ENCODE peak calls at places on chromosomes 2 and 18, in four cellular contexts. One of them, this sample, is unnamed. For H3K4me1, the result is how much of the 10 kb centered on the place peaks cover.

GRCh38 chr2:216292886-216293291 is 79.4 kb downstream of the MARCHF4 start:
- DNase-seq in HCT116: no peak
- DNase-seq in endothelial cell of umbilical vein: peak
- DNase-seq in trophoblast cell: no peak
- DNase-seq in this sample: no peak

GRCh38 chr18:13217466-13217961 is 1.0 kb upstream of the LDLRAD4 start:
- DNase-seq in endothelial cell of umbilical vein: peak
- DNase-seq in trophoblast cell: peak
- DNase-seq in HCT116: no peak
- DNase-seq in this sample: peak

GRCh38 chr18:22545091-22545795 is 127.5 kb upstream of the CTAGE1 start:
- DNase-seq in trophoblast cell: no peak
- DNase-seq in HCT116: no peak
- DNase-seq in endothelial cell of umbilical vein: no peak
- DNase-seq in this sample: no peak

GRCh38 chr2:226782092-226782713 is 17.4 kb downstream of the IRS1 start:
- DNase-seq in endothelial cell of umbilical vein: no peak
- DNase-seq in trophoblast cell: no peak
- DNase-seq in HCT116: no peak
- DNase-seq in this sample: no peak

GRCh38 chr2:66440011-66440542 is 5.2 kb downstream of the MEIS1 start:
- DNase-seq in HCT116: no peak
- DNase-seq in endothelial cell of umbilical vein: peak
- DNase-seq in trophoblast cell: no peak
- DNase-seq in this sample: no peak

GRCh38 chr2:25323042-25323514 is 18.6 kb downstream of the DNMT3A start:
- DNase-seq in trophoblast cell: peak
- DNase-seq in endothelial cell of umbilical vein: no peak
- DNase-seq in HCT116: no peak
- DNase-seq in this sample: no peak

GRCh38 chr2:157426477-157426994 is 17.4 kb downstream of the CYTIP start:
- DNase-seq in trophoblast cell: no peak
- DNase-seq in endothelial cell of umbilical vein: no peak
- DNase-seq in HCT116: no peak
- DNase-seq in this sample: no peak

GRCh38 chr2:240624011-240624949 is 1.0 kb upstream of the GPR35 start:
- DNase-seq in trophoblast cell: peak
- DNase-seq in endothelial cell of umbilical vein: no peak
- DNase-seq in HCT116: no peak
- DNase-seq in this sample: no peak

GRCh38 chr2:42147641-42148274 is 21.4 kb upstream of the EML4 start:
- DNase-seq in endothelial cell of umbilical vein: peak
- DNase-seq in HCT116: no peak
- DNase-seq in trophoblast cell: peak
- DNase-seq in this sample: no peak

GRCh38 chr18:58529714-58530354 is 99.1 kb downstream of the ALPK2 start:
- DNase-seq in endothelial cell of umbilical vein: peak
- DNase-seq in HCT116: peak
- DNase-seq in trophoblast cell: peak
- DNase-seq in this sample: peak

GRCh38 chr18:73942081-73942625 is 205.5 kb downstream of the FBXO15 start:
- DNase-seq in endothelial cell of umbilical vein: no peak
- DNase-seq in trophoblast cell: no peak
- DNase-seq in HCT116: no peak
- DNase-seq in this sample: no peak

GRCh38 chr2:126656311-126657145 is 570 bp downstream of the GYPC start:
- DNase-seq in endothelial cell of umbilical vein: no peak
- DNase-seq in trophoblast cell: no peak
- DNase-seq in HCT116: no peak
- DNase-seq in this sample: no peak

GRCh38 chr2:240954436-240955305 is 43.7 kb upstream of the SNED1 start:
- DNase-seq in endothelial cell of umbilical vein: no peak
- DNase-seq in HCT116: no peak
- DNase-seq in trophoblast cell: no peak
- DNase-seq in this sample: peak

GRCh38 chr2:218255441-218255840 is 5.4 kb upstream of the GPBAR1 start:
- DNase-seq in trophoblast cell: peak
- DNase-seq in HCT116: no peak
- DNase-seq in endothelial cell of umbilical vein: no peak
- DNase-seq in this sample: no peak

GRCh38 chr2:78541451-78542267 is 483.8 kb upstream of the REG3G start:
- DNase-seq in HCT116: no peak
- DNase-seq in endothelial cell of umbilical vein: no peak
- DNase-seq in trophoblast cell: no peak
- DNase-seq in this sample: no peak

GRCh38 chr2:109218792-109219126 is 89.8 kb downstream of the SH3RF3 start:
- DNase-seq in endothelial cell of umbilical vein: no peak
- DNase-seq in HCT116: no peak
- DNase-seq in trophoblast cell: no peak
- DNase-seq in this sample: no peak

GRCh38 chr2:109215866-109216265 is 86.9 kb downstream of the SH3RF3 start:
- DNase-seq in trophoblast cell: no peak
- DNase-seq in endothelial cell of umbilical vein: no peak
- DNase-seq in HCT116: no peak
- DNase-seq in this sample: no peak

GRCh38 chr2:109218087-109218791 is 89.2 kb downstream of the SH3RF3 start:
- DNase-seq in HCT116: no peak
- DNase-seq in endothelial cell of umbilical vein: no peak
- DNase-seq in trophoblast cell: no peak
- DNase-seq in this sample: no peak

GRCh38 chr2:109216332-109216731 is 87.3 kb downstream of the SH3RF3 start:
- DNase-seq in endothelial cell of umbilical vein: no peak
- DNase-seq in trophoblast cell: no peak
- DNase-seq in HCT116: no peak
- DNase-seq in this sample: no peak

DNA sequence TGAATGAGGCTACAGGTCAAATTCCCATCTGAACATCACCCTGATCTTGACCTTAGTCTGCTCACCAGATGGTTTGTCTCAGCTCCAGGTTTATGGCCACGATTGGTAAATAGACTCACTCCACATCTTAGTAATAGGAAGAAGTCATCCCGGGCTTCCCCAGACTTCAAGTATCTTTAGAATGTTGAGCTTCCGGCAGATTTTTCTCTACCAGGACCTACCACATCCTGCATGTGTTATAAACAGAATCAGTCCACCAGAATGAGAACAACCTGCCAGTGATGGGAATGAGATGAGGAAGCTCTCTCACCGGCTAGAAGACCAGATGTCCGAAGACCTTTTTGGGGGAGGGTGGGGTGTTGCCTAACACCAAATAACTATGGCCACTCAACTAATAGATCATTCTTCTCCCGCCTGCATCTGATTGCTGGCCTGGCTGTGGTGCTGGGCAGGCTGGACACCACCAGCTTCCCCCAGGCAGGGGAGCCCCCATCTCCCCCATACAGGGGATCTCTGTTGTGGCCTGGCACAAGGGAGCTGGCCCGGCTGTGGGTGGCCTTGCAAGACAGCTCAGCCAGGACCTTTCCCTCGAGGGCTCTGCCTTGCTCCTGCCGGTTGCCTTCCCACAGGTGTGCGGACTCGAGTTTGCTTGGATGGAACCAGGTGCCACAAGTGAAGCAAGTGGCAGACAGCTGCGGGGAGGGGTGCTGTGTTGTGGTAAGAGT is 88.5 kb downstream of the SH3RF3 start:
- DNase-seq in HCT116: no peak
- DNase-seq in trophoblast cell: peak
- DNase-seq in endothelial cell of umbilical vein: peak
- DNase-seq in this sample: no peak
- H3K9ac ChIP-seq in HCT116: no peak
- H3K9ac ChIP-seq in trophoblast cell: no peak
- H3K9ac ChIP-seq in endothelial cell of umbilical vein: no peak
- H3K9ac ChIP-seq in this sample: no peak

GRCh38 chr18:29154196-29154757 is 977.3 kb upstream of the CDH2 start:
- DNase-seq in trophoblast cell: peak
- DNase-seq in endothelial cell of umbilical vein: no peak
- DNase-seq in HCT116: no peak
- DNase-seq in this sample: no peak

GRCh38 chr18:29157905-29158304 is 981.0 kb upstream of the CDH2 start:
- DNase-seq in HCT116: no peak
- DNase-seq in trophoblast cell: peak
- DNase-seq in endothelial cell of umbilical vein: peak
- DNase-seq in this sample: no peak

GRCh38 chr18:29154758-29155725 is 978.1 kb upstream of the CDH2 start:
- DNase-seq in endothelial cell of umbilical vein: peak
- DNase-seq in trophoblast cell: peak
- DNase-seq in HCT116: peak
- DNase-seq in this sample: no peak

GRCh38 chr18:29157057-29157780 is 980.3 kb upstream of the CDH2 start:
- DNase-seq in trophoblast cell: peak
- DNase-seq in HCT116: peak
- DNase-seq in endothelial cell of umbilical vein: peak
- DNase-seq in this sample: no peak

DNA sequence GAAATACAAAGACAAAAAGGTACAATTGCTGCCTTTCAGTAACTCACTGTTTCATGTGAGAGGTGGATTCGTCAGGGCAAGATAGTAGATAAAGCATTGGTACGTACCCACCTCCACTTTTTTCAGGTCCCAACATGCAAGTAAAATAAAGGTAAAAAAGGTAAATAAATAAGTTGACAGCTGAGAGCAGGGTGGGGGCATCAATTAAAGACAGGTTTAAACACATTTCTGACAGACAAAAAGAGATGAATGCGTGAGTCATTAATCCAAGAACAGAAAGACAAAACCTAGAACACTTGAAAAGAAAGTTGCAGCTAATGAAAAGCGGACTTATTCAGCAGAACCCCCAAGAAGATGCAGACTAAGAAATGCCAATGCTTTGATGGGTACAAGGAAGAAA is 979.6 kb upstream of the CDH2 start:
- DNase-seq in HCT116: no peak
- DNase-seq in endothelial cell of umbilical vein: peak
- DNase-seq in trophoblast cell: no peak
- DNase-seq in this sample: no peak
- H3K4me3 ChIP-seq in HCT116: peak
- H3K4me3 ChIP-seq in endothelial cell of umbilical vein: peak
- H3K4me3 ChIP-seq in trophoblast cell: no peak
- H3K4me3 ChIP-seq in this sample: no peak

GRCh38 chr2:48347712-48348111 is 182.2 kb upstream of the STON1 start:
- DNase-seq in trophoblast cell: no peak
- DNase-seq in HCT116: no peak
- DNase-seq in endothelial cell of umbilical vein: no peak
- DNase-seq in this sample: no peak
- H3K4me1 ChIP-seq in trophoblast cell: under half
- H3K4me1 ChIP-seq in HCT116: under half
- H3K4me1 ChIP-seq in endothelial cell of umbilical vein: under half
- H3K4me1 ChIP-seq in this sample: under half

GRCh38 chr2:13822365-13822764 is 810.2 kb upstream of the LRATD1 start:
- DNase-seq in trophoblast cell: peak
- DNase-seq in HCT116: no peak
- DNase-seq in endothelial cell of umbilical vein: no peak
- DNase-seq in this sample: no peak
- H3K9ac ChIP-seq in trophoblast cell: no peak
- H3K9ac ChIP-seq in HCT116: no peak
- H3K9ac ChIP-seq in endothelial cell of umbilical vein: no peak
- H3K9ac ChIP-seq in this sample: no peak

GRCh38 chr2:208280933-208281332 is 14.9 kb downstream of the PIKFYVE start:
- DNase-seq in endothelial cell of umbilical vein: no peak
- DNase-seq in HCT116: no peak
- DNase-seq in trophoblast cell: no peak
- DNase-seq in this sample: no peak

GRCh38 chr2:208279236-208279635 is 13.2 kb downstream of the PIKFYVE start:
- DNase-seq in trophoblast cell: no peak
- DNase-seq in endothelial cell of umbilical vein: no peak
- DNase-seq in HCT116: no peak
- DNase-seq in this sample: no peak

GRCh38 chr2:208278549-208278948 is 12.5 kb downstream of the PIKFYVE start:
- DNase-seq in HCT116: no peak
- DNase-seq in trophoblast cell: no peak
- DNase-seq in endothelial cell of umbilical vein: no peak
- DNase-seq in this sample: no peak

GRCh38 chr2:208274748-208275147 is 8.7 kb downstream of the PIKFYVE start:
- DNase-seq in HCT116: no peak
- DNase-seq in endothelial cell of umbilical vein: no peak
- DNase-seq in trophoblast cell: no peak
- DNase-seq in this sample: no peak

GRCh38 chr2:208280234-208280633 is 14.2 kb downstream of the PIKFYVE start:
- DNase-seq in endothelial cell of umbilical vein: no peak
- DNase-seq in HCT116: no peak
- DNase-seq in trophoblast cell: no peak
- DNase-seq in this sample: no peak
- H3K4me3 ChIP-seq in endothelial cell of umbilical vein: no peak
- H3K4me3 ChIP-seq in HCT116: no peak
- H3K4me3 ChIP-seq in trophoblast cell: no peak
- H3K4me3 ChIP-seq in this sample: no peak

GRCh38 chr2:20648831-20649230 is 2.1 kb downstream of the HS1BP3 start:
- DNase-seq in endothelial cell of umbilical vein: no peak
- DNase-seq in trophoblast cell: no peak
- DNase-seq in HCT116: no peak
- DNase-seq in this sample: no peak
- H3K4me1 ChIP-seq in endothelial cell of umbilical vein: under half
- H3K4me1 ChIP-seq in trophoblast cell: under half
- H3K4me1 ChIP-seq in HCT116: under half
- H3K4me1 ChIP-seq in this sample: under half

GRCh38 chr2:37191747-37192146 is 3.3 kb upstream of the SULT6B1 start:
- DNase-seq in endothelial cell of umbilical vein: no peak
- DNase-seq in HCT116: no peak
- DNase-seq in trophoblast cell: no peak
- DNase-seq in this sample: no peak

GRCh38 chr2:37191253-37191652 is 2.8 kb upstream of the SULT6B1 start:
- DNase-seq in trophoblast cell: no peak
- DNase-seq in HCT116: no peak
- DNase-seq in endothelial cell of umbilical vein: no peak
- DNase-seq in this sample: no peak

GRCh38 chr2:37188570-37188969 is at the start of gene SULT6B1:
- DNase-seq in trophoblast cell: no peak
- DNase-seq in HCT116: no peak
- DNase-seq in endothelial cell of umbilical vein: no peak
- DNase-seq in this sample: no peak

GRCh38 chr2:37190290-37190689 is 1.8 kb upstream of the SULT6B1 start:
- DNase-seq in trophoblast cell: no peak
- DNase-seq in endothelial cell of umbilical vein: no peak
- DNase-seq in HCT116: no peak
- DNase-seq in this sample: no peak

DNA sequence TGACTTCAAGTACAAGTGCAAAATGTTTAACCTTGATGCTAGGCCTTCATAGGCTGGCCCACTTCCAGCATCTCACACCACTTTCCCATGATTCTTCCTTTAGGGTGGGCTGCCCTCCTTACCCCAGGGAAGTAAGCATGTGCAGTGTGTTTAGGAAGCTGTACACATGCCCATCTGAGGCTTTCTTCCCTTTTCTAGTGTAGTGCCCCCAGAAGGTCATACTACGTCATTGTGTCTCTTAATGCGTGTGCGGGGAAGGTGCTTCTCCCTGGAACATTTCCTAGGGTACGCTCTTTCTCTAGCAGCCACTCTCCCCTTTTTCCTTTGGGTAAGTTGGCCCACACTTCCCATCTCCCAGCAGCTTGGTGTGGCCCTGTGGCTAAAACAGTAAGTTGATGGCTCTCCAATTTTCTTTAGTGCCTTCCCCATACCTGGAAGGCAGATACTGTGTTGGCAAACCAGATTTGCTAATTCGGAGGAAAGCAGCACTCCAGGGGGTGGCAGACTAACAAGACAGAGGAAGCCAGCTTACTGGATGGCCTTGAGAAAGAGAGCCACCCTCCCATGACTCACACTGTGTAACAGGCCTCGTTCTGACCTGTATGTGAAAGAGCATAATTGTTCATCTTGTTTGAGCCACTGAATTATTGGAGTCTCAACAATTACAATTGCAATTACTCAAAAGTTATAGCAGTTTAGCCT is 1.1 kb upstream of the SULT6B1 start:
- DNase-seq in trophoblast cell: peak
- DNase-seq in endothelial cell of umbilical vein: peak
- DNase-seq in HCT116: peak
- DNase-seq in this sample: no peak
- H3K9ac ChIP-seq in trophoblast cell: no peak
- H3K9ac ChIP-seq in endothelial cell of umbilical vein: no peak
- H3K9ac ChIP-seq in HCT116: peak
- H3K9ac ChIP-seq in this sample: no peak